ENCODE peak calls at places on chromosomes 7 and 10, in seven cellular contexts. N is psoas muscle, U is IMR-90, F is SJSA1, X is H1, S is ovary, Y is mesenchymal stem cell. J is an unnamed sample. For H3K4me1, the result is how much of the 10 kb centered on the place peaks cover.

GRCh38 chr10:113867904-113868303 is 13.4 kb downstream of the NHLRC2 start:
- DNase-seq in N (no peak), U (no peak), F (no peak), X (no peak), S (no peak), Y (no peak), J (no peak)

GRCh38 chr7:124201768-124202349 is 169.0 kb upstream of the TMEM229A start:
- DNase-seq in N (no peak), U (peak), F (no peak), X (no peak), S (no peak), Y (peak), J (no peak)

GRCh38 chr10:59536151-59536550 is 173.5 kb downstream of the SLC16A9 start:
- DNase-seq in N (no peak), U (peak), F (no peak), X (no peak), S (peak), Y (peak), J (no peak)

GRCh38 chr7:74289660-74290589 is 718 bp downstream of the CLIP2 start:
- DNase-seq in N (peak), U (no peak), F (peak), X (no peak), S (peak), Y (no peak), J (no peak)

GRCh38 chr10:110865804-110866482 is 5.8 kb upstream of the PDCD4 start:
- DNase-seq in N (no peak), U (no peak), F (peak), X (no peak), S (no peak), Y (no peak), J (no peak)

GRCh38 chr10:100509241-100509640 is 10.4 kb downstream of the SEC31B start:
- DNase-seq in N (no peak), U (no peak), F (no peak), X (no peak), S (no peak), Y (no peak), J (no peak)

GRCh38 chr10:49282306-49282705 is 16.7 kb upstream of the C10orf71 start:
- DNase-seq in N (no peak), U (no peak), F (no peak), X (no peak), S (no peak), Y (no peak), J (no peak)

GRCh38 chr10:21217107-21217506 is 308.4 kb downstream of the SKIDA1 start:
- DNase-seq in N (no peak), U (no peak), F (no peak), X (no peak), S (no peak), Y (no peak), J (no peak)

GRCh38 chr10:128130051-128130450 is 3.8 kb upstream of the MKI67 start:
- DNase-seq in N (no peak), U (peak), F (no peak), X (no peak), S (no peak), Y (peak), J (no peak)

GRCh38 chr10:113746188-113746950 is 5.1 kb upstream of the PLEKHS1 start:
- DNase-seq in N (no peak), U (no peak), F (no peak), X (no peak), S (no peak), Y (peak), J (no peak)

GRCh38 chr7:13908667-13909382 is 80.6 kb downstream of the ETV1 start:
- DNase-seq in N (no peak), U (no peak), F (no peak), X (no peak), S (no peak), Y (no peak), J (no peak)

GRCh38 chr7:1694551-1694950 is 24.5 kb downstream of the ELFN1 start:
- DNase-seq in N (no peak), U (no peak), F (no peak), X (no peak), S (no peak), Y (no peak), J (no peak)

GRCh38 chr10:131609176-131609575 is 291.6 kb upstream of the PPP2R2D start:
- DNase-seq in N (no peak), U (no peak), F (no peak), X (no peak), S (no peak), Y (no peak), J (no peak)

GRCh38 chr7:12661581-12661980 is 25.9 kb upstream of the ARL4A start:
- DNase-seq in N (no peak), U (no peak), F (no peak), X (no peak), S (no peak), Y (no peak), J (no peak)

GRCh38 chr7:157407512-157408257 is 70.9 kb downstream of the DNAJB6 start:
- DNase-seq in N (no peak), U (no peak), F (no peak), X (no peak), S (no peak), Y (no peak), J (no peak)
- H3K4me1 ChIP-seq in N (under half), U (under half), F (under half), X (under half), S (under half), Y (half or more), J (under half)

GRCh38 chr10:79435271-79436065 is 10.0 kb downstream of the ZCCHC24 start:
- DNase-seq in N (peak), U (peak), F (peak), X (no peak), S (peak), Y (peak), J (no peak)
- H3K4me3 ChIP-seq in N (peak), U (no peak), F (no peak), X (no peak), S (peak), Y (peak), J (no peak)

DNA sequence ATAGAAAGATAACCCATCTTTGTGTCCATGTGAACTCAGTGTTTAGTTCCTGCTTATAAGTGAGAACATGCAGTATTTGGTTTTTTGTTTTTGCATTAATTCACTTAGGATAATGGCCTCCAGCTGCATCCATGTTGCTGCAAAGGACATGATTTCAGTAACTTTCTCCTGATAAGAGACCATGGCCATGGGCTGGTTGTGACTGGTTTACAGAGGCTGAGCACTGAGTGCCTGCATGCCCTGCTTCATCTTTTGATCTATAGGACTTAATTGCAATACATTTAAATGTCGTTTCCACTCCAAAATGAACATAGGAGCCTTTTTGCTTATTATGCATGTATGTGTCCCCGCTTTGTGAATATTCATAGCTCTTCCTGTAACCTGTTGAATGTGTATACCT is 101.3 kb upstream of the IGFBP3 start:
- DNase-seq in N (no peak), U (no peak), F (no peak), X (no peak), S (no peak), Y (no peak), J (no peak)
- H3K4me1 ChIP-seq in N (under half), U (under half), F (under half), X (under half), S (under half), Y (under half), J (under half)

GRCh38 chr7:93890041-93890463 is 501 bp downstream of the TFPI2 start:
- DNase-seq in N (no peak), U (peak), F (peak), X (peak), S (peak), Y (peak), J (peak)
- H3K4me3 ChIP-seq in N (peak), U (peak), F (peak), X (peak), S (peak), Y (peak), J (peak)

GRCh38 chr7:3179456-3179855 is 121.6 kb upstream of the SDK1 start:
- DNase-seq in N (no peak), U (no peak), F (no peak), X (no peak), S (no peak), Y (no peak), J (no peak)
- H3K4me1 ChIP-seq in N (under half), U (under half), F (under half), X (under half), S (under half), Y (under half), J (under half)

DNA sequence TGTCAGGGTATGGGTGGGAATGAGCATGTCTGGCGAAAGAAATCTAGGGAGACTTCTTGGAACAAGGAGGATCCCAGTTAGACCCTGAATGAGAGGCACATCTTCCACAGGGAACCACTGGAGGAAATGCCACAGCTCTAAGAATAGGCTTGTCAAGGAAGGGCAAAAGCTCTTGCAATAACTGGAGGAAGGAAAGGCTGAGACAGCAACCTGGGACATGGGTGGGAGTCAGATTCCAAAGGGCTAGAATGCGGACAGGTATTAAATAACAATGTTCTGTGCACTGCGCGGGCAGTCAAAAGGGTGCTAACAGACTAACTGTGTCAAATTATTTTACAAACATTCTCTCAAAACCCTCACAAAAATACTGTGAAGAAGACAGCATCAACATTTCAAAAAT is 4.5 kb downstream of the NUDCD3 start:
- DNase-seq in N (no peak), U (no peak), F (no peak), X (no peak), S (no peak), Y (no peak), J (no peak)
- H3K4me3 ChIP-seq in N (no peak), U (no peak), F (no peak), X (no peak), S (no peak), Y (no peak), J (no peak)

GRCh38 chr10:103737735-103738367 is 117.5 kb downstream of the SH3PXD2A start:
- DNase-seq in N (no peak), U (no peak), F (no peak), X (no peak), S (no peak), Y (peak), J (no peak)
- H3K4me1 ChIP-seq in N (under half), U (under half), F (under half), X (under half), S (under half), Y (under half), J (under half)

GRCh38 chr7:155805826-155806095 is 6.5 kb downstream of the SHH start:
- DNase-seq in N (no peak), U (no peak), F (no peak), X (no peak), S (no peak), Y (no peak), J (no peak)
- H3K4me3 ChIP-seq in N (peak), U (peak), F (no peak), X (peak), S (no peak), Y (peak), J (no peak)

GRCh38 chr7:45977256-45977655 is 56.2 kb upstream of the IGFBP3 start:
- DNase-seq in N (no peak), U (no peak), F (no peak), X (no peak), S (no peak), Y (no peak), J (no peak)

GRCh38 chr7:45979275-45980180 is 58.5 kb upstream of the IGFBP3 start:
- DNase-seq in N (no peak), U (no peak), F (no peak), X (no peak), S (no peak), Y (no peak), J (no peak)

GRCh38 chr7:45980181-45980905 is 59.3 kb upstream of the IGFBP3 start:
- DNase-seq in N (no peak), U (peak), F (peak), X (no peak), S (no peak), Y (peak), J (no peak)

GRCh38 chr7:45978010-45978681 is 57.1 kb upstream of the IGFBP3 start:
- DNase-seq in N (no peak), U (peak), F (peak), X (no peak), S (no peak), Y (peak), J (peak)

DNA sequence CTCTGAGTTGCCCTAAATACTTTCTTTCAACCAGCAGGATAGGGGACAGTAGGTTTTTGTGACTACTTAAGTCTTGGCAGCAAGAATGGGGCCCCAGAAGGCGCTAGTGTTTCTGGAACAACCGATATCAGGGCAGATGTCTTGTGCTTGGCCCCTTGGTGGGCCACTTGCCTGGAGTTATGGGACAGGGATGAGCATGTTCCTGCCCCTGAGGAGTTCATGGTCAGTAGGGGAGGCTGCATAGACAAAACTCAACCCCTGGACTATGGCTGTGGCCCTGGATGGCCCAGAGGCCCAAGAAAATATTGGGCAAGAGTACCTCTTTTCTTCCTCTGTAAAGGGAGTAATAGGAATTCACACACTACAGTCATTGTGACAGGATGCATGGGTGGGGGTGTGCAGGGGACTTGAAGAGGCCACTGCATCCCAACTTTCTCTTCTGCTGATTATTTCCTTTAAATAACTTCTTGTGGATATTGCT is 57.7 kb upstream of the IGFBP3 start:
- DNase-seq in N (no peak), U (peak), F (no peak), X (no peak), S (no peak), Y (no peak), J (no peak)
- H3K4me1 ChIP-seq in N (under half), U (under half), F (half or more), X (under half), S (under half), Y (under half), J (under half)

DNA sequence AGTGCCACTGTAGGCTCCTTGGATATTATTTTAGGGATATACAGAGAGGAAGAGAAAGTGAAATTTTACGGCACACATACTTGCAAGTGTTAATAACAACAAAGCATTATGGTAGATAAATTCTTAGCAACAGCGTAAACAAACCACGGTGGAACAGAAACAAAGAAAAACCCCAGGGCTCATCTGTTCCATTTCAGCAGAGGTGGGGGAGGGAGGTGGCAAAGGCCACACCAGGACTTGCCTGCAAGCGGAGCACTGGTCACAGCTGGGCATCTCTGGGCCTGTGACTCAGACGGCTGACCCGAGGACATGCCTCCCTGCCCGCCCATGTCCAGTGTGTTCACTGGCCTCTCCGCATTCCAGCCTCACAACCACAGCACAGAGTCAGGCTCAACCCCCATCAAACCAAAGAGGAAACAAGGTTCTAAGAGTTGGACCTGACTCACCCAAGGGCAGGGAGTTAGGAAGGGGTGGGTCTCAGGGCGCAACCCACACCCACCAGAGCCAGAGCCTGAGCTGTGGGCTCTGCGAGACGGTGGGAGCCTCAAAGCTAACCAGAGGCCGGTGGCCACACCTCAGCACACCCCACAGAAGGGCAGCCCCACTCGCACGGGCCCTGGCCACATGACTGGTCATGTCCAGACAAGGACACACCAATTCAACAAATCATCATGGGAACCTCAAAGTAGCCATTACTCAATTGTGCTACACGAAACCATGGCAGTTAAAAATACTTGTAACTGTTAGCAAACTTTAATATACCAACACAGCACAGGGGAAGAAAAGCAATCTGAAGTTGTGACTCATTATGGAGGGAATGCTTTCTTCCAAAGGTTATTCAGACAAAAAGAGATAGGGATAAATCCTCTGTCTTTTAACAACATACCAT is 10.7 kb downstream of the ESYT2 start:
- DNase-seq in N (peak), U (peak), F (peak), X (peak), S (peak), Y (peak), J (no peak)
- H3K4me3 ChIP-seq in N (peak), U (peak), F (peak), X (peak), S (peak), Y (peak), J (no peak)

J was measured in iPS DF 6.9.